ENCODE peak calls at places on chromosome 2, in four cellular contexts. R, V, J and Z are unnamed samples.

GRCh38 chr2:52312488-52312887 is 1280.6 kb upstream of the NRXN1 start:
- DNase-seq in J (no peak), V (no peak), R (no peak), Z (no peak)

GRCh38 chr2:3446381-3446780 is 66.9 kb downstream of the TRAPPC12 start:
- DNase-seq in R (no peak), V (no peak), J (no peak), Z (no peak)

GRCh38 chr2:88600038-88600465 is 27.2 kb downstream of the EIF2AK3 start:
- DNase-seq in R (peak), V (peak), J (peak), Z (peak)

GRCh38 chr2:167196461-167197252 is 308.4 kb downstream of the XIRP2 start:
- DNase-seq in J (no peak), R (peak), V (no peak), Z (no peak)

GRCh38 chr2:100271210-100271609 is 51.1 kb downstream of the LONRF2 start:
- DNase-seq in R (no peak), J (no peak), V (no peak), Z (no peak)

GRCh38 chr2:191656389-191656788 is 21.5 kb upstream of the NABP1 start:
- DNase-seq in R (peak), V (no peak), J (no peak), Z (no peak)

GRCh38 chr2:164560181-164560792 is 61.0 kb downstream of the GRB14 start:
- DNase-seq in V (peak), R (peak), J (peak), Z (peak)

GRCh38 chr2:212032032-212032431 is 506.6 kb downstream of the ERBB4 start:
- DNase-seq in V (no peak), R (peak), J (no peak), Z (no peak)

GRCh38 chr2:79717364-79718007 is 204.6 kb downstream of the CTNNA2 start:
- DNase-seq in R (peak), V (no peak), J (peak), Z (peak)

GRCh38 chr2:198044777-198045176 is 240.4 kb downstream of the PLCL1 start:
- DNase-seq in V (no peak), R (no peak), J (no peak), Z (no peak)

GRCh38 chr2:1858733-1859132 is 114.4 kb upstream of the PXDN start:
- DNase-seq in R (no peak), V (no peak), J (no peak), Z (no peak)

GRCh38 chr2:3605013-3605961 is 10.4 kb downstream of the COLEC11 start:
- DNase-seq in J (peak), V (peak), R (no peak), Z (peak)

GRCh38 chr2:238290079-238290478 is 1.7 kb upstream of the PER2 start:
- DNase-seq in R (no peak), V (peak), J (peak), Z (peak)

GRCh38 chr2:46487667-46488333 is 8.4 kb downstream of the TMEM247 start:
- DNase-seq in R (peak), J (no peak), V (peak), Z (no peak)

GRCh38 chr2:64932327-64933216 is 56.6 kb upstream of the SLC1A4 start:
- DNase-seq in R (no peak), V (no peak), J (no peak), Z (no peak)

GRCh38 chr2:234271342-234271741 is 220.8 kb downstream of the SPP2 start:
- DNase-seq in J (no peak), R (no peak), V (no peak), Z (no peak)

GRCh38 chr2:231991664-231992063 is 30.2 kb downstream of the DIS3L2 start:
- DNase-seq in R (peak), J (no peak), V (no peak), Z (no peak)

GRCh38 chr2:232854082-232854481 is 16.0 kb upstream of the SNORC start:
- DNase-seq in R (peak), J (no peak), V (peak), Z (peak)

GRCh38 chr2:63192169-63192888 is 141.7 kb downstream of the OTX1 start:
- DNase-seq in J (peak), R (no peak), V (no peak), Z (no peak)

GRCh38 chr2:203998195-203998804 is 61.7 kb downstream of the ICOS start:
- DNase-seq in J (no peak), R (peak), V (no peak), Z (no peak)

GRCh38 chr2:45055261-45055660 is 46.0 kb upstream of the SIX2 start:
- DNase-seq in V (no peak), J (no peak), R (no peak), Z (no peak)

DNA sequence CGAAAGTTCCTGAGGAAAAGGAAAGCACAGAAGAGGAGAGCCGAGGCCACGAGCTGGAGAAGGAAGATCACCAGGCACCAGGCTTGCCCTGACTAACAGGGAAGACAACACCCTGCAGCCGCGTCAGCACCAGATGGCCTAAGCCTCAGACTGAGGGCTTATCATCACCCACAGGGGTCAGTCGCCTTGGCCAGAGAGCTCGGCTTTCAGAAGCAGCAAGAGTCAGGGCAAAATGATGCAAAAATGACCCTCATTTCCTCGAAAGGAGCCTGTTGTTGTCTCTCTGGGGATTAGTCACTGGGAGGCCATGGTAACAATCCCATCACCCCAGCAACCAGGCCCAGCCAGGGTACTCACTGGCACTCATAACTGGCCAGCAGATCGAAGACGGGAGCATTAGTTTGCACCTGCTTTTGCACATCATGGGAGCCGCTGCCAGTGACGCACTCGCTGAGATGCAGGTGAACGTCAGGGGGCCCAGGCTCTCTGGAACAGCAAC is 42.7 kb upstream of the ZFP36L2 start:
- DNase-seq in V (peak), J (no peak), R (peak), Z (no peak)
- TF ChIP-seq MAZ in V (no peak), J (no peak), R (no peak), Z (no peak)

DNA sequence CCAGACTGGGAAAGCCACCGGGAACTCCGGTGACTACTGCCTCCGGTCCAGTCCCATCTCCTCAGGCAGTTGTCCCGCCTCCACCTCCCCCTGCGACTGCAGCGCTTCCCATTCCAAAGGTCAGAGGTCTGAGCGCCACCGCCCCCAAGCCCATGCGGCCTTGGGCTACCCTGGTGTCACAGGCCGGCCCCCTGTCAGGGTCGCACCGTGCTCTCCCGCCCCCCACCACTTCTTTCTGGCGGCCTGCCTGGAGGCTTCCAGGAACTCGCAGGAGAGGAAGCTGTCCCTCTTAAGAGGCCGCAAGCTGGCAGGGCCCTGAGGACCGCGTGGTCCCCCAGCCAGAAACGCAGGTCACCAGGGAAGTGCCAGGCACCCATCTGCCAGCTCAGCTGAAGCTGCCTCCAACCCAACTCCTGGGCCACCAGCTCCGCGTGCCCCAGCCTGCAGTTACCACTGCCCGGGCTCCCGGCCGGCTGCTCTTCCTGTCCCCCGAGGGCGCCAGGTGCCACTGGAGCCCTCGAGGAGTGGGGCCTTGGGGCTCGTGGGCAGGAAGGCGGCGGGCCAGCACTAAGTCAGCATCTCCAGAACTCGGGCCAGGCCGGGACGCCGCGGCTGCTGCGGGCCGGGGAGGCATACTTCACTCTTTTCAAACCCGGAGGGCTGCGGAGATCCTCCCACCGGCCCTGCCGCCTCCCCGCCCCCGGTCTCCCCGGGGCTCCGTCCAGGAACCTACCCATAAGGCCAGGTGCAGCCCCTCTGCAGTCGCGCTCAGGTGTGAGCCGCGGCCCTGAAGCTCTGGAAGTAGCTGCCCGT is 83.3 kb upstream of the POMC start:
- DNase-seq in V (peak), J (peak), R (peak), Z (peak)
- TF ChIP-seq MAZ in V (peak), J (peak), R (no peak), Z (no peak)

DNA sequence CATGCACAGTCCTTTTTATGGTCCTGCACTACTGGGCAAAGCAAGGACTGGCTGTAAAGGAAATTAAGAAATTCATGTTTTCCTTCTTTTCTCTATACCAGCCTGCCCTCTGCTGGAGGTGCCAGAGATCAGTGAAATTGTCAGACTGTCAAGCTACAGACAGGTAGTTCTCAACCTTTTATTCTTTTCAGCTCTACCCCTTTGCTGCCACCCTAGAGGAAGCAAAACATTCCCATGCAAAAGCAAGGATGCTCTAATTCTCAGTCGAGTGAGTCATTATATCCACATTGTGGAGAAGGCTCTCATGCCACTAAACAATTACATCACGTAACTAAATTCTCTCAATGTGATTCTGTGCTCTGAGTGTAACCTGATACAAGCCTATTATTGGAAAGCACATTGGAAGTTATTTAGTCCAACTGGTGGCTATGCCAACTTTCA is 25.0 kb upstream of the RAPGEF4 start:
- DNase-seq in J (peak), V (peak), R (peak), Z (peak)
- TF ChIP-seq MAZ in J (no peak), V (no peak), R (no peak), Z (no peak)

DNA sequence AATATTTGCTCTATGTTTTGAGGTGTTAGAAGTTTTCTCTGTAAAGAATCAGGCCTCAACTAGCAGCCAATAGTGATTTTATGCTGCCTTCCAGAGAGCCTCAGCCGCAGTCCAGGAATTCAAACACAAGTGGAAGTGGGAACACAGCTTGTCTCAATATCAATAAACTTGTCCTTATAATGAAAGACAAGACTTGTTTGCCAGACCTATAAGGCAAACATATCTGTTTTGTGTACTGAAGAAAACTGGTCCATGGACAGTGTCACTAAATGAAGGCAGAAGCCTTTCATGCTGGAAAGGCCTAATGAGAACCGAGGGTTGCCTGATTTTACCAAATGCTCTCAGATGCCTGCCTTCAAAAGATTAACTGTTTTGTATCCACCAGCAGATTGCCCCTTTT is 182.2 kb downstream of the EPHA4 start:
- DNase-seq in R (no peak), J (no peak), V (no peak), Z (no peak)
- TF ChIP-seq MAZ in R (no peak), J (no peak), V (no peak), Z (no peak)

GRCh38 chr2:28378679-28379392 is 13.8 kb upstream of the FOSL2 start:
- DNase-seq in R (no peak), J (no peak), V (no peak), Z (no peak)
- TF ChIP-seq MAZ in R (no peak), J (no peak), V (no peak), Z (no peak)

DNA sequence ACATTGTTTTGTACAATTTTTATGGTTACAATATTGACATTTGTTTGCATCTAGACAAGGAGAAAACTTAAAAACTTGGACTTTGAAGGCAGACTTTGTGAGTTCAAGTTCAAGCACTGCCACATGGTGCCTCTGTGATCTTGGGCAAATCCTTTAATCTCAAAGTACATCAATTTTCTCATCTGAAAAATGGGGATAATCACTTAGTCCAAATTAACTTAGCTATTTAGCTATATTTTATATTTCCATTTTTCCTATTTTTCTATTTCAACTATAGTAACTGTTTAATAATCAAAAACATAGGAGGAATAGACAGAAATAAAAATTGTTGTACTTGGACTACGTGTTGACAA is 38.7 kb downstream of the IL1R2 start:
- DNase-seq in V (no peak), R (no peak), J (no peak), Z (no peak)
- TF ChIP-seq MAZ in V (no peak), R (no peak), J (no peak), Z (no peak)

GRCh38 chr2:9288681-9289338 is 82.2 kb downstream of the ASAP2 start:
- DNase-seq in R (peak), V (no peak), J (no peak), Z (no peak)
- TF ChIP-seq MAZ in R (no peak), V (no peak), J (no peak), Z (no peak)

DNA sequence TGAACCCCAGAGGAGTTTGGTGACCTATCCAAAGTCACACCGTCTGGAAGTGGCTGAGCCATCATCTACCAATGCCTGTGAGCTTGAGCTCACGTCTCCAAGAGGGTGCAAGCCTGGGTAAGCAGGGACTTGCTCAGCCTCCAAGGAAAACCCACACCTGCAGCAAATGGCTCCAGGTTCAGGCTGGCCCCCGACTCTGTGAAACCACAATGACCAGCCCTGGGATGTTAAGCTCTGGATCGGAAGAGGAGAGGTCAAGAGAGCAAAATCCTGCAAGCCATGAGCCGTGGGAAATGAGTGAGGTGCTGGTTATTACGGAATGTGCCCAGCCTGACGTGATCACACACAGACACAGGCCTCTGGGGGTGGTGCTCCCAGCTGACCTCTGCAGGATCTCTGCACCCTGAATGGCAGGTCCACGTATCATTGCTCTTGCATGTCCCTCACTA is 94.1 kb upstream of the OTOS start:
- DNase-seq in R (peak), V (no peak), J (no peak), Z (no peak)
- TF ChIP-seq MAZ in R (no peak), V (no peak), J (no peak), Z (no peak)

DNA sequence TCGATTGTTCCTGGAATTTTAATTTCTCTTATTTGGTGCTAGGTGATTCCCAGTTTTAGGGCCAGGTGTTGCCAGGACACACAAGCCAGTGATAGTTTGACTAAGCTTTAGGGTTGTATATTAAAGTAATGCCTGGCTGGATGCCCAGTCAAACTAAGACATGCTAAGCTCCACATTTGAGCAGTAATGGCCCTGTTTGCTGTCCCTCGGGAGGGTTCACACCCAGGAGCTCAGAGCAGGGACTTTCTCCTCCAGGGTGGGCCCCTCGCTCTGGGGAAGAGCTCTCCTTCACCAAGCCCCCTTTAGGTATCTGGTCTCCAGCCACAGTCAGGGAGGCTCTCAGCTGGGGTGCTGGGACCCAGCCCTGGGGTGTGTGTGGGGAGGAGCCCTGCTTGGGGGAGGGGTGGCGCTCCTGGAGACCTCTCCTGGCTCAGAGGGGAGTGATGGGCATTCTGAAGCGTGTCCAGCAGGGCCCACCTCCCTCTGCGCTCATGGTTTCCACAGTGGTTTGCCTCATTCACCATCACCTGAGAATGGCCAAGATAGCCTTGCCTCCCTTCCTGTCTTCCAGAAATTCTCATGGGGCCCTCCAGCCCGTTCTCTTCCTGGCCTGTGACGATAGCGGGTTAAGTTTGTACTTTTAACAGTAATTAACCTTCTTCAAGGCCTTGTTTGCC is 31.7 kb downstream of the INPP4A start:
- DNase-seq in R (peak), V (no peak), J (no peak), Z (no peak)
- TF ChIP-seq MAZ in R (no peak), V (no peak), J (no peak), Z (no peak)

DNA sequence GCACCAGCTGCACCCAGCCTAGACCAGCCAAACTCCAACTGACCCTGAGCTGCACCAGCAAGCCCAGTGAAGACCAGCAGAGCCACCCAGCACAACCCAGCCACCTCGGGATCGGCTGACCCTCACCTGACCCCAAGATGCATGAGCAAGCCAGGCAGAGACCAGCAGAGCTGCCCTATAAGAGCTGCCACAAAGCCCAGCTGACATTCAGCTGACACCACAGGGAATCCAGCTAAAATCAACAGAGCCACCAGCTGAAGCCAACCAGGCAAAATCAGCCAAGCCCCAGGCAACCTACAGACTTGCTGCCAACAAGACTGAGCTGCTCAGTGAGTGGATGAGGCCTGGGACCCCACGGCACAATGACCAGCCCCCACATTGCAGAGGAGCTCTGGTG is 54.6 kb downstream of the CYP27C1 start:
- DNase-seq in J (no peak), R (no peak), V (no peak), Z (no peak)
- TF ChIP-seq MAZ in J (no peak), R (no peak), V (no peak), Z (no peak)